ENCODE peak calls at places on chromosomes 3 and 15, in six cellular contexts. F is HCT116, N is esophagus squamous epithelium, Y is H1, U is HepG2, T is SK-N-MC. L is an unnamed sample.

GRCh38 chr15:89359471-89360293 is 25.1 kb upstream of the POLG start:
- DNase-seq in F (no peak), N (no peak), Y (no peak), U (no peak), T (no peak), L (no peak)

GRCh38 chr3:131143802-131144201 is 117.1 kb downstream of the NEK11 start:
- DNase-seq in F (no peak), N (no peak), Y (no peak), U (no peak), T (no peak), L (no peak)

GRCh38 chr15:89654311-89654761 is 931 bp downstream of the KIF7 start:
- DNase-seq in F (no peak), N (no peak), Y (no peak), U (no peak), T (no peak), L (no peak)

GRCh38 chr3:111607242-111607641 is 12.1 kb upstream of the ZBED2 start:
- DNase-seq in F (no peak), N (no peak), Y (no peak), U (no peak), T (no peak), L (no peak)

GRCh38 chr3:120841264-120841663 is 66.7 kb upstream of the STXBP5L start:
- DNase-seq in F (no peak), N (no peak), Y (no peak), U (no peak), T (no peak), L (no peak)

GRCh38 chr3:188057124-188057523 is 96.8 kb upstream of the LPP start:
- DNase-seq in F (no peak), N (no peak), Y (no peak), U (no peak), T (no peak), L (no peak)

GRCh38 chr3:13507791-13508339 is 27.8 kb downstream of the HDAC11 start:
- DNase-seq in F (no peak), N (no peak), Y (no peak), U (no peak), T (no peak), L (no peak)

GRCh38 chr15:52331490-52332240 is 36.1 kb upstream of the MYO5C start:
- DNase-seq in F (peak; percentile 10), N (no peak), Y (no peak), U (peak; percentile 30), T (no peak), L (peak; percentile 12)

GRCh38 chr3:52524752-52525661 is 8.7 kb downstream of the NT5DC2 start:
- DNase-seq in F (no peak), N (no peak), Y (no peak), U (no peak), T (no peak), L (no peak)

GRCh38 chr15:33278816-33279612 is 31.8 kb upstream of the RYR3 start:
- DNase-seq in F (peak; percentile 92), N (no peak), Y (peak; percentile 51), U (no peak), T (no peak), L (no peak)

GRCh38 chr3:177069514-177070329 is 127.6 kb downstream of the TBL1XR1 start:
- DNase-seq in F (no peak), N (no peak), Y (no peak), U (no peak), T (peak; percentile 98), L (no peak)

GRCh38 chr15:67945951-67946700 is 106.3 kb upstream of the RNU6-1 start:
- DNase-seq in F (no peak), N (no peak), Y (peak; percentile 59), U (peak; percentile 98), T (peak; percentile 84), L (no peak)

GRCh38 chr15:39845582-39845981 is 62.9 kb upstream of the FSIP1 start:
- DNase-seq in F (no peak), N (no peak), Y (no peak), U (no peak), T (no peak), L (no peak)

GRCh38 chr3:13025090-13025489 is 48.1 kb downstream of the IQSEC1 start:
- DNase-seq in F (peak; percentile 4), N (no peak), Y (no peak), U (peak; percentile 12), T (no peak), L (no peak)

GRCh38 chr3:45906681-45907220 is 20.4 kb downstream of the CCR9 start:
- DNase-seq in F (no peak), N (no peak), Y (no peak), U (peak; percentile 8), T (no peak), L (no peak)

GRCh38 chr3:51718547-51719412 is 11.9 kb downstream of the GRM2 start:
- DNase-seq in F (peak; percentile 68), N (no peak), Y (peak; percentile 69), U (peak; percentile 64), T (no peak), L (no peak)

GRCh38 chr3:35500641-35501353 is 138.5 kb upstream of the ARPP21 start:
- DNase-seq in F (no peak), N (no peak), Y (no peak), U (no peak), T (no peak), L (no peak)

GRCh38 chr3:114627760-114628159 is 333.9 kb downstream of the TIGIT start:
- DNase-seq in F (no peak), N (no peak), Y (no peak), U (no peak), T (no peak), L (no peak)

DNA sequence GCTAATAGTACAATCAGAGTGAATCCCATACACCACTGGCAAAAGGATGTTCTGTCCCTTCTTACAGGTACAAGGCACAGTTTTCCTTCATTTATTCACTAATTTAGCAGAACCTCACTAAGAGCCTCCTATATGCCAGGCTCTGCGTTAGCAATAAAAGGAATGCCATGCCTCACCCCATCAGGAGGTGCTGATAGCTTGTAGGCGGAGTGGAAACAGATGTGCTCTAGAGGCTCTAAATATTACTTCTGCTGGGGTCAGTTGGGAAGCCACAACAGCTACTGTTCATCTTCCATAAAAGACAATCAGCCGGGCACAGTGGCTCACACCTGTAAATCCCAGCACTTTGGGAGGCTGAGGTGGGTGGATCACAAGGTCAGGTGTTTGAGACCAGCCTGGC is 24.4 kb downstream of the MLH1 start:
- DNase-seq in F (no peak), N (no peak), Y (no peak), U (no peak), T (no peak), L (no peak)
- H3K36me3 ChIP-seq in F (peaks cover 27% of the 10 kb centered on the region), N (peaks cover 98% of the 10 kb centered on the region), Y (peaks cover 73% of the 10 kb centered on the region), U (peaks cover 21% of the 10 kb centered on the region), T (peaks cover 36% of the 10 kb centered on the region), L (peaks cover 82% of the 10 kb centered on the region)

GRCh38 chr15:60375255-60375809 is 22.5 kb downstream of the ANXA2 start:
- DNase-seq in F (no peak), N (no peak), Y (no peak), U (no peak), T (no peak), L (no peak)
- H3K4me3 ChIP-seq in F (peak overlapping the region; percentile 3), N (no peak overlapping the region), Y (no peak overlapping the region), U (no peak overlapping the region), T (peak overlapping the region; percentile 1), L (no peak overlapping the region)

GRCh38 chr3:33145221-33145900 is 31.5 kb downstream of the CRTAP start:
- DNase-seq in F (no peak), N (no peak), Y (no peak), U (no peak), T (no peak), L (no peak)

GRCh38 chr3:33144433-33144832 is 30.6 kb downstream of the CRTAP start:
- DNase-seq in F (no peak), N (no peak), Y (peak; percentile 27), U (peak; percentile 10), T (no peak), L (no peak)

GRCh38 chr3:33137691-33138090 is 23.9 kb downstream of the CRTAP start:
- DNase-seq in F (no peak), N (no peak), Y (no peak), U (no peak), T (no peak), L (no peak)

GRCh38 chr3:33141006-33141405 is 27.2 kb downstream of the CRTAP start:
- DNase-seq in F (no peak), N (no peak), Y (no peak), U (no peak), T (no peak), L (no peak)

GRCh38 chr3:33139996-33140395 is 26.2 kb downstream of the CRTAP start:
- DNase-seq in F (no peak), N (no peak), Y (no peak), U (no peak), T (no peak), L (no peak)
- H3K36me3 ChIP-seq in F (peaks cover 3% of the 10 kb centered on the region), N (peaks cover 94% of the 10 kb centered on the region), Y (peaks cover 4% of the 10 kb centered on the region), U (peaks cover 3% of the 10 kb centered on the region), T (no peaks in the 10 kb centered on the region), L (peaks cover 26% of the 10 kb centered on the region)

GRCh38 chr15:92810418-92811138 is 89.5 kb upstream of the CHD2 start:
- DNase-seq in F (no peak), N (no peak), Y (no peak), U (no peak), T (no peak), L (no peak)
- H3K4me3 ChIP-seq in F (no peak overlapping the region), N (peak overlapping the region; percentile 68), Y (peak overlapping the region; percentile 45), U (peak overlapping the region; percentile 61), T (peak overlapping the region; percentile 1), L (peak overlapping the region; percentile 49)

GRCh38 chr15:92953997-92954396 is 53.9 kb downstream of the CHD2 start:
- DNase-seq in F (no peak), N (no peak), Y (no peak), U (no peak), T (no peak), L (no peak)

GRCh38 chr15:92955706-92956105 is 55.6 kb downstream of the CHD2 start:
- DNase-seq in F (no peak), N (no peak), Y (no peak), U (no peak), T (no peak), L (no peak)

GRCh38 chr15:92952451-92952850 is 52.3 kb downstream of the CHD2 start:
- DNase-seq in F (no peak), N (no peak), Y (no peak), U (no peak), T (no peak), L (no peak)

GRCh38 chr15:92953569-92953968 is 53.4 kb downstream of the CHD2 start:
- DNase-seq in F (no peak), N (no peak), Y (no peak), U (no peak), T (no peak), L (no peak)

DNA sequence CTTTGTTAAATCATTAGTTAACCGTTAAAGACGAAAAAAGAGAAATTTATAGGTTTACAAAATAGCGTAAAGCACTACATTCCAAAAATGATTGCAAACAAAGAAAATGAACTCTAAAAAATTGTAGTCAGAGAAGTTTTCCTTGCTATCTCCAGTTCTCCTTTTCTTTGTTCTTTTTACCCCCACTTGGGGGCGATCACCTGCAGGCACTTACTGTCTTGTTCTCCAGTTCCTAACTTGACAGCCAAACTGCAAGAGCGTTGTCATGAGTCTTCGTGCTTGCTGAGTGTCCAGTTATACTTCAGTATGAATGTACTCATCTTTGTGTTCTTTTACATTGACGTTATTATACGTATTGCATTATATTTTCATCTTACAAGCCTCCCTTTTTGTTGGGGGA is 54.5 kb downstream of the CHD2 start:
- DNase-seq in F (no peak), N (no peak), Y (no peak), U (peak; percentile 33), T (no peak), L (no peak)
- H3K36me3 ChIP-seq in F (peaks cover 67% of the 10 kb centered on the region), N (peaks cover 100% of the 10 kb centered on the region), Y (peaks cover 99% of the 10 kb centered on the region), U (peaks cover 7% of the 10 kb centered on the region), T (peaks cover 98% of the 10 kb centered on the region), L (peaks cover 87% of the 10 kb centered on the region)